ENCODE peak calls at places on chromosome X, in nine cellular contexts. One of them, this sample, is unnamed.
A peak's percentile ranks its signal among the peaks of the same experiment; 100 is the strongest.

GRCh38 chrX:149829751-149830191 is 48.0 kb downstream of the MAGEA9 start:
- DNase-seq in adrenal gland: no peak
- DNase-seq in AG09319: no peak
- DNase-seq in AG04449: no peak
- DNase-seq in bronchial epithelial cell: peak; percentile 80
- DNase-seq in activated B cell treated with CpG ODN at 0.5 μM for 24 hours: no peak
- DNase-seq in ascending aorta: no peak
- DNase-seq in tibial nerve: no peak
- DNase-seq in AG10803: peak; percentile 39
- DNase-seq in this sample: no peak

GRCh38 chrX:74119016-74119910 is 184.7 kb upstream of the ZCCHC13 start:
- DNase-seq in ascending aorta: no peak
- DNase-seq in AG10803: peak; percentile 45
- DNase-seq in bronchial epithelial cell: peak; percentile 64
- DNase-seq in AG04449: no peak
- DNase-seq in activated B cell treated with CpG ODN at 0.5 μM for 24 hours: no peak
- DNase-seq in AG09319: no peak
- DNase-seq in adrenal gland: peak; percentile 21
- DNase-seq in tibial nerve: no peak
- DNase-seq in this sample: no peak

GRCh38 chrX:72050011-72050410 is 81.7 kb downstream of the RTL5 start:
- DNase-seq in AG09319: no peak
- DNase-seq in AG04449: no peak
- DNase-seq in bronchial epithelial cell: no peak
- DNase-seq in activated B cell treated with CpG ODN at 0.5 μM for 24 hours: no peak
- DNase-seq in adrenal gland: no peak
- DNase-seq in tibial nerve: no peak
- DNase-seq in ascending aorta: no peak
- DNase-seq in AG10803: peak; percentile 60
- DNase-seq in this sample: no peak

GRCh38 chrX:45774961-45775360 is 574.3 kb upstream of the DIPK2B start:
- DNase-seq in tibial nerve: no peak
- DNase-seq in AG10803: peak; percentile 85
- DNase-seq in AG04449: no peak
- DNase-seq in AG09319: no peak
- DNase-seq in ascending aorta: no peak
- DNase-seq in bronchial epithelial cell: peak; percentile 89
- DNase-seq in adrenal gland: no peak
- DNase-seq in activated B cell treated with CpG ODN at 0.5 μM for 24 hours: no peak
- DNase-seq in this sample: peak; percentile 35

GRCh38 chrX:19360903-19361302 is 17.2 kb downstream of the PDHA1 start:
- DNase-seq in tibial nerve: no peak
- DNase-seq in AG09319: no peak
- DNase-seq in AG04449: no peak
- DNase-seq in AG10803: no peak
- DNase-seq in bronchial epithelial cell: no peak
- DNase-seq in activated B cell treated with CpG ODN at 0.5 μM for 24 hours: no peak
- DNase-seq in ascending aorta: no peak
- DNase-seq in adrenal gland: no peak
- DNase-seq in this sample: no peak

GRCh38 chrX:46588263-46588662 is 14.7 kb downstream of the CHST7 start:
- DNase-seq in adrenal gland: peak; percentile 33
- DNase-seq in activated B cell treated with CpG ODN at 0.5 μM for 24 hours: no peak
- DNase-seq in AG09319: no peak
- DNase-seq in tibial nerve: peak; percentile 25
- DNase-seq in ascending aorta: no peak
- DNase-seq in bronchial epithelial cell: peak; percentile 44
- DNase-seq in AG04449: no peak
- DNase-seq in AG10803: peak; percentile 76
- DNase-seq in this sample: no peak

GRCh38 chrX:41634284-41634683 is 54.5 kb upstream of the GPR34 start:
- DNase-seq in ascending aorta: no peak
- DNase-seq in AG10803: no peak
- DNase-seq in AG04449: no peak
- DNase-seq in activated B cell treated with CpG ODN at 0.5 μM for 24 hours: no peak
- DNase-seq in tibial nerve: no peak
- DNase-seq in adrenal gland: peak; percentile 21
- DNase-seq in bronchial epithelial cell: no peak
- DNase-seq in AG09319: no peak
- DNase-seq in this sample: no peak

GRCh38 chrX:119391279-119391678 is 7.9 kb upstream of the SLC25A43 start:
- DNase-seq in activated B cell treated with CpG ODN at 0.5 μM for 24 hours: no peak
- DNase-seq in bronchial epithelial cell: peak; percentile 39
- DNase-seq in AG04449: no peak
- DNase-seq in tibial nerve: no peak
- DNase-seq in AG10803: peak; percentile 32
- DNase-seq in ascending aorta: no peak
- DNase-seq in adrenal gland: peak; percentile 9
- DNase-seq in AG09319: no peak
- DNase-seq in this sample: no peak

GRCh38 chrX:119693032-119693995 is at the start of gene SEPTIN6:
- DNase-seq in AG04449: no peak
- DNase-seq in tibial nerve: peak; percentile 26
- DNase-seq in AG09319: no peak
- DNase-seq in adrenal gland: peak; percentile 80
- DNase-seq in activated B cell treated with CpG ODN at 0.5 μM for 24 hours: peak; percentile 70
- DNase-seq in bronchial epithelial cell: peak; percentile 18
- DNase-seq in AG10803: peak; percentile 64
- DNase-seq in ascending aorta: peak; percentile 28
- DNase-seq in this sample: no peak

GRCh38 chrX:150201841-150202240 is 161.3 kb upstream of the MAMLD1 start:
- DNase-seq in activated B cell treated with CpG ODN at 0.5 μM for 24 hours: no peak
- DNase-seq in AG04449: no peak
- DNase-seq in adrenal gland: no peak
- DNase-seq in AG10803: no peak
- DNase-seq in bronchial epithelial cell: no peak
- DNase-seq in ascending aorta: no peak
- DNase-seq in AG09319: no peak
- DNase-seq in tibial nerve: no peak
- DNase-seq in this sample: no peak

GRCh38 chrX:136639506-136640176 is 8.3 kb upstream of the CD40LG start:
- DNase-seq in tibial nerve: no peak
- DNase-seq in AG09319: no peak
- DNase-seq in bronchial epithelial cell: peak; percentile 1
- DNase-seq in activated B cell treated with CpG ODN at 0.5 μM for 24 hours: no peak
- DNase-seq in ascending aorta: no peak
- DNase-seq in AG04449: no peak
- DNase-seq in AG10803: peak; percentile 16
- DNase-seq in adrenal gland: no peak
- DNase-seq in this sample: no peak

GRCh38 chrX:84046403-84046984 is 141.5 kb downstream of the RPS6KA6 start:
- DNase-seq in tibial nerve: no peak
- DNase-seq in bronchial epithelial cell: peak; percentile 21
- DNase-seq in AG04449: no peak
- DNase-seq in ascending aorta: no peak
- DNase-seq in activated B cell treated with CpG ODN at 0.5 μM for 24 hours: no peak
- DNase-seq in AG10803: peak; percentile 33
- DNase-seq in AG09319: peak; percentile 15
- DNase-seq in adrenal gland: peak; percentile 10
- DNase-seq in this sample: no peak

GRCh38 chrX:112941209-112941788 is 100.7 kb upstream of the AMOT start:
- DNase-seq in AG04449: no peak
- DNase-seq in AG10803: peak; percentile 2
- DNase-seq in ascending aorta: no peak
- DNase-seq in tibial nerve: no peak
- DNase-seq in adrenal gland: no peak
- DNase-seq in bronchial epithelial cell: peak; percentile 2
- DNase-seq in activated B cell treated with CpG ODN at 0.5 μM for 24 hours: no peak
- DNase-seq in AG09319: no peak
- DNase-seq in this sample: no peak

GRCh38 chrX:72141372-72142004 is 9.8 kb upstream of the RTL5 start:
- DNase-seq in adrenal gland: no peak
- DNase-seq in AG10803: no peak
- DNase-seq in bronchial epithelial cell: peak; percentile 15
- DNase-seq in AG04449: no peak
- DNase-seq in AG09319: no peak
- DNase-seq in ascending aorta: no peak
- DNase-seq in activated B cell treated with CpG ODN at 0.5 μM for 24 hours: no peak
- DNase-seq in tibial nerve: no peak
- DNase-seq in this sample: no peak

GRCh38 chrX:102976290-102976689 is 39.2 kb downstream of the RAB40AL start:
- DNase-seq in bronchial epithelial cell: peak; percentile 46
- DNase-seq in AG10803: peak; percentile 61
- DNase-seq in AG09319: no peak
- DNase-seq in tibial nerve: no peak
- DNase-seq in activated B cell treated with CpG ODN at 0.5 μM for 24 hours: no peak
- DNase-seq in adrenal gland: no peak
- DNase-seq in ascending aorta: no peak
- DNase-seq in AG04449: no peak
- DNase-seq in this sample: no peak

GRCh38 chrX:82224961-82225360 is 1023.1 kb downstream of the SH3BGRL start:
- DNase-seq in AG09319: no peak
- DNase-seq in ascending aorta: no peak
- DNase-seq in adrenal gland: no peak
- DNase-seq in AG10803: no peak
- DNase-seq in bronchial epithelial cell: no peak
- DNase-seq in activated B cell treated with CpG ODN at 0.5 μM for 24 hours: no peak
- DNase-seq in tibial nerve: no peak
- DNase-seq in AG04449: no peak
- DNase-seq in this sample: no peak

GRCh38 chrX:1451676-1452496 is 823 bp downstream of the ASMTL start:
- DNase-seq in ascending aorta: no peak
- DNase-seq in AG04449: no peak
- DNase-seq in activated B cell treated with CpG ODN at 0.5 μM for 24 hours: peak; percentile 18
- DNase-seq in AG09319: no peak
- DNase-seq in AG10803: no peak
- DNase-seq in adrenal gland: no peak
- DNase-seq in tibial nerve: no peak
- DNase-seq in bronchial epithelial cell: no peak
- DNase-seq in this sample: no peak

GRCh38 chrX:50988649-50989048 is 78.1 kb downstream of the BMP15 start:
- DNase-seq in AG09319: peak; percentile 10
- DNase-seq in AG04449: no peak
- DNase-seq in ascending aorta: no peak
- DNase-seq in tibial nerve: no peak
- DNase-seq in AG10803: peak; percentile 22
- DNase-seq in activated B cell treated with CpG ODN at 0.5 μM for 24 hours: no peak
- DNase-seq in bronchial epithelial cell: peak; percentile 28
- DNase-seq in adrenal gland: peak; percentile 41
- DNase-seq in this sample: no peak
- TF ChIP-seq CTCF in AG09319: peak; percentile 64
- TF ChIP-seq CTCF in AG04449: peak; percentile 36
- TF ChIP-seq CTCF in ascending aorta: peak; percentile 48
- TF ChIP-seq CTCF in tibial nerve: peak; percentile 53
- TF ChIP-seq CTCF in AG10803: peak; percentile 65
- TF ChIP-seq CTCF in activated B cell treated with CpG ODN at 0.5 μM for 24 hours: no peak
- TF ChIP-seq CTCF in bronchial epithelial cell: peak; percentile 46
- TF ChIP-seq CTCF in adrenal gland: peak; percentile 46
- TF ChIP-seq CTCF in this sample: no peak

GRCh38 chrX:124346064-124346876 is at the start of gene SH2D1A:
- DNase-seq in AG09319: no peak
- DNase-seq in ascending aorta: no peak
- DNase-seq in AG04449: no peak
- DNase-seq in adrenal gland: no peak
- DNase-seq in activated B cell treated with CpG ODN at 0.5 μM for 24 hours: no peak
- DNase-seq in tibial nerve: no peak
- DNase-seq in AG10803: no peak
- DNase-seq in bronchial epithelial cell: no peak
- DNase-seq in this sample: no peak

GRCh38 chrX:124346877-124347241 is 496 bp downstream of the SH2D1A start:
- DNase-seq in AG10803: no peak
- DNase-seq in tibial nerve: no peak
- DNase-seq in adrenal gland: no peak
- DNase-seq in ascending aorta: no peak
- DNase-seq in bronchial epithelial cell: no peak
- DNase-seq in activated B cell treated with CpG ODN at 0.5 μM for 24 hours: no peak
- DNase-seq in AG09319: no peak
- DNase-seq in AG04449: no peak
- DNase-seq in this sample: no peak

GRCh38 chrX:124348152-124348551 is 1.8 kb downstream of the SH2D1A start:
- DNase-seq in activated B cell treated with CpG ODN at 0.5 μM for 24 hours: no peak
- DNase-seq in tibial nerve: no peak
- DNase-seq in adrenal gland: no peak
- DNase-seq in AG09319: no peak
- DNase-seq in bronchial epithelial cell: peak; percentile 58
- DNase-seq in AG04449: no peak
- DNase-seq in AG10803: no peak
- DNase-seq in ascending aorta: no peak
- DNase-seq in this sample: no peak

GRCh38 chrX:124349054-124349453 is 2.7 kb downstream of the SH2D1A start:
- DNase-seq in activated B cell treated with CpG ODN at 0.5 μM for 24 hours: no peak
- DNase-seq in adrenal gland: no peak
- DNase-seq in bronchial epithelial cell: no peak
- DNase-seq in ascending aorta: no peak
- DNase-seq in tibial nerve: no peak
- DNase-seq in AG09319: no peak
- DNase-seq in AG04449: no peak
- DNase-seq in AG10803: no peak
- DNase-seq in this sample: no peak

GRCh38 chrX:124347242-124347641 is 879 bp downstream of the SH2D1A start:
- DNase-seq in ascending aorta: no peak
- DNase-seq in AG10803: no peak
- DNase-seq in activated B cell treated with CpG ODN at 0.5 μM for 24 hours: no peak
- DNase-seq in AG09319: no peak
- DNase-seq in bronchial epithelial cell: peak; percentile 81
- DNase-seq in adrenal gland: no peak
- DNase-seq in AG04449: no peak
- DNase-seq in tibial nerve: no peak
- DNase-seq in this sample: no peak
- TF ChIP-seq CTCF in ascending aorta: no peak
- TF ChIP-seq CTCF in AG10803: no peak
- TF ChIP-seq CTCF in activated B cell treated with CpG ODN at 0.5 μM for 24 hours: no peak
- TF ChIP-seq CTCF in AG09319: no peak
- TF ChIP-seq CTCF in bronchial epithelial cell: no peak
- TF ChIP-seq CTCF in adrenal gland: no peak
- TF ChIP-seq CTCF in AG04449: no peak
- TF ChIP-seq CTCF in tibial nerve: no peak
- TF ChIP-seq CTCF in this sample: no peak

GRCh38 chrX:77446029-77446585 is 1.1 kb upstream of the FGF16 start:
- DNase-seq in tibial nerve: no peak
- DNase-seq in adrenal gland: no peak
- DNase-seq in bronchial epithelial cell: no peak
- DNase-seq in AG04449: no peak
- DNase-seq in AG09319: no peak
- DNase-seq in AG10803: no peak
- DNase-seq in ascending aorta: no peak
- DNase-seq in activated B cell treated with CpG ODN at 0.5 μM for 24 hours: no peak
- DNase-seq in this sample: no peak
- TF ChIP-seq CTCF in tibial nerve: no peak
- TF ChIP-seq CTCF in adrenal gland: peak; percentile 12
- TF ChIP-seq CTCF in bronchial epithelial cell: peak; percentile 36
- TF ChIP-seq CTCF in AG04449: peak; percentile 18
- TF ChIP-seq CTCF in AG09319: peak; percentile 22
- TF ChIP-seq CTCF in AG10803: peak; percentile 30
- TF ChIP-seq CTCF in ascending aorta: peak; percentile 32
- TF ChIP-seq CTCF in activated B cell treated with CpG ODN at 0.5 μM for 24 hours: no peak
- TF ChIP-seq CTCF in this sample: no peak

DNA sequence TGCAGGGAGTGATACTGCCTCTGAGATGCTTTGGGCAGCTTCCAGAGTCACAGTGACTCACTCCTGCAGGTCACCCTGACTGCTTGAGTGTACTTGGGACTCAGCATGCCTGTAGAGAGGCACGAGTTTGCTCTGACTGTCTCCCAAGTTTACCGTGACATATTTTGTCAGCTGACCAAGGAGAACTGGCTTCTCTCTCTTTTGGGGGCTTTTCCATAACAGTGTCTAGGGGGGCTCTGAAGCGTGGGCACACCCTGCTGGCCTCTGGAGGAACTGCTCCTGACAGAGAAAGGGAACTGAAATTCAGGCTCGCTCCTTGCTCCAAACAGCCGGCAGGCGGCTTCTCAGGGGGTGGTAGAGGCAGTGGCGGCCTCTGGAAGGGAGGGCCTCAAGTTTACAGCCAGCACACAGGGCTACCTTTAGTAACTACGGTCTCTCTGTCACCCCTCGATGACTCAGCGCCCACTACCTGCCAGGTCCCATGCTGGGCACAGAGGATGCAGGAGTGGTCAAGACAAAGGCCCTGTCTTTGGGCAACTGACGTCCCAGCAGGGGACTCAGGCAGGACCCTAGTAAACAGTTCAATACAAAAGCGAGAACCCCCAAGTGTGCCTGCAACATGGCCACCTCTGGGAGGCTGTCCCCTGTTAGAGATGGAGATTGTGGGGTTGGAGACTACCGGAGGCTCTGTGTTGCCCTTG is 17.8 kb downstream of the ZNF185 start:
- DNase-seq in AG10803: no peak
- DNase-seq in AG04449: peak; percentile 9
- DNase-seq in bronchial epithelial cell: peak; percentile 39
- DNase-seq in adrenal gland: peak; percentile 76
- DNase-seq in tibial nerve: no peak
- DNase-seq in activated B cell treated with CpG ODN at 0.5 μM for 24 hours: peak; percentile 24
- DNase-seq in ascending aorta: no peak
- DNase-seq in AG09319: no peak
- DNase-seq in this sample: no peak
- TF ChIP-seq CTCF in AG10803: peak; percentile 62
- TF ChIP-seq CTCF in AG04449: peak; percentile 49
- TF ChIP-seq CTCF in bronchial epithelial cell: peak; percentile 47
- TF ChIP-seq CTCF in adrenal gland: peak; percentile 59
- TF ChIP-seq CTCF in tibial nerve: peak; percentile 13
- TF ChIP-seq CTCF in activated B cell treated with CpG ODN at 0.5 μM for 24 hours: no peak
- TF ChIP-seq CTCF in ascending aorta: peak; percentile 39
- TF ChIP-seq CTCF in AG09319: peak; percentile 64
- TF ChIP-seq CTCF in this sample: no peak